ENCODE peak calls at places on chromosome 16, in seven cellular contexts. One of them, this sample, is unnamed.

GRCh38 chr16:10277597-10277996 is 95.4 kb upstream of the GRIN2A start:
- DNase-seq in small intestine: no peak
- DNase-seq in colonic mucosa: no peak
- DNase-seq in thoracic aorta: no peak
- DNase-seq in GM23338: no peak
- DNase-seq in tibial nerve: no peak
- DNase-seq in uterus: no peak
- DNase-seq in this sample: no peak

GRCh38 chr16:47732122-47732805 is 271.1 kb downstream of the PHKB start:
- DNase-seq in colonic mucosa: no peak
- DNase-seq in tibial nerve: no peak
- DNase-seq in small intestine: no peak
- DNase-seq in GM23338: peak; percentile 2
- DNase-seq in thoracic aorta: no peak
- DNase-seq in uterus: no peak
- DNase-seq in this sample: no peak

GRCh38 chr16:8866118-8866883 is 2.5 kb downstream of the CARHSP1 start:
- DNase-seq in small intestine: peak; percentile 29
- DNase-seq in tibial nerve: peak; percentile 43
- DNase-seq in colonic mucosa: peak; percentile 69
- DNase-seq in thoracic aorta: no peak
- DNase-seq in uterus: peak; percentile 59
- DNase-seq in GM23338: peak; percentile 97
- DNase-seq in this sample: no peak

GRCh38 chr16:77637939-77638338 is 84.4 kb upstream of the NUDT7 start:
- DNase-seq in GM23338: no peak
- DNase-seq in colonic mucosa: no peak
- DNase-seq in uterus: no peak
- DNase-seq in small intestine: no peak
- DNase-seq in tibial nerve: no peak
- DNase-seq in thoracic aorta: peak; percentile 5
- DNase-seq in this sample: no peak

GRCh38 chr16:46428108-46429061 is 192.8 kb downstream of the SHCBP1 start:
- DNase-seq in tibial nerve: no peak
- DNase-seq in uterus: no peak
- DNase-seq in GM23338: no peak
- DNase-seq in thoracic aorta: no peak
- DNase-seq in colonic mucosa: no peak
- DNase-seq in small intestine: no peak
- DNase-seq in this sample: peak; percentile 19

GRCh38 chr16:89392881-89393730 is 97.3 kb downstream of the ANKRD11 start:
- DNase-seq in uterus: no peak
- DNase-seq in small intestine: no peak
- DNase-seq in GM23338: peak; percentile 82
- DNase-seq in thoracic aorta: no peak
- DNase-seq in tibial nerve: no peak
- DNase-seq in colonic mucosa: no peak
- DNase-seq in this sample: no peak

GRCh38 chr16:526181-527014 is 1.1 kb upstream of the CAPN15 start:
- DNase-seq in uterus: no peak
- DNase-seq in GM23338: peak; percentile 76
- DNase-seq in small intestine: peak; percentile 70
- DNase-seq in colonic mucosa: no peak
- DNase-seq in thoracic aorta: no peak
- DNase-seq in tibial nerve: no peak
- DNase-seq in this sample: no peak

GRCh38 chr16:35686595-35686994 is 2227.2 kb downstream of the TP53TG3F start:
- DNase-seq in uterus: no peak
- DNase-seq in tibial nerve: no peak
- DNase-seq in thoracic aorta: no peak
- DNase-seq in GM23338: no peak
- DNase-seq in small intestine: no peak
- DNase-seq in colonic mucosa: no peak
- DNase-seq in this sample: no peak

GRCh38 chr16:56189990-56190902 is 1.0 kb upstream of the GNAO1 start:
- DNase-seq in GM23338: peak; percentile 57
- DNase-seq in uterus: no peak
- DNase-seq in tibial nerve: no peak
- DNase-seq in colonic mucosa: no peak
- DNase-seq in thoracic aorta: no peak
- DNase-seq in small intestine: no peak
- DNase-seq in this sample: no peak

GRCh38 chr16:27718136-27718766 is 168.3 kb downstream of the KATNIP start:
- DNase-seq in GM23338: no peak
- DNase-seq in thoracic aorta: no peak
- DNase-seq in uterus: no peak
- DNase-seq in colonic mucosa: no peak
- DNase-seq in tibial nerve: no peak
- DNase-seq in small intestine: no peak
- DNase-seq in this sample: no peak

GRCh38 chr16:6880263-6880662 is 452.4 kb upstream of the RBFOX1 start:
- DNase-seq in colonic mucosa: no peak
- DNase-seq in tibial nerve: no peak
- DNase-seq in GM23338: no peak
- DNase-seq in small intestine: no peak
- DNase-seq in uterus: no peak
- DNase-seq in thoracic aorta: no peak
- DNase-seq in this sample: no peak

GRCh38 chr16:1107731-1108130 is 11.7 kb upstream of the C1QTNF8 start:
- DNase-seq in GM23338: no peak
- DNase-seq in uterus: no peak
- DNase-seq in colonic mucosa: no peak
- DNase-seq in thoracic aorta: no peak
- DNase-seq in small intestine: no peak
- DNase-seq in tibial nerve: no peak
- DNase-seq in this sample: no peak

GRCh38 chr16:27189335-27189972 is 13.9 kb upstream of the KDM8 start:
- DNase-seq in colonic mucosa: no peak
- DNase-seq in small intestine: peak; percentile 37
- DNase-seq in GM23338: peak; percentile 20
- DNase-seq in tibial nerve: no peak
- DNase-seq in uterus: no peak
- DNase-seq in thoracic aorta: no peak
- DNase-seq in this sample: no peak

GRCh38 chr16:57807968-57808528 is 5.8 kb upstream of the KIFC3 start:
- DNase-seq in GM23338: peak; percentile 89
- DNase-seq in tibial nerve: peak; percentile 72
- DNase-seq in colonic mucosa: peak; percentile 89
- DNase-seq in small intestine: peak; percentile 91
- DNase-seq in uterus: peak; percentile 88
- DNase-seq in thoracic aorta: no peak
- DNase-seq in this sample: peak; percentile 88

GRCh38 chr16:75727221-75727620 is 931 bp upstream of the CPHXL start:
- DNase-seq in thoracic aorta: no peak
- DNase-seq in tibial nerve: no peak
- DNase-seq in uterus: no peak
- DNase-seq in small intestine: peak; percentile 98
- DNase-seq in colonic mucosa: no peak
- DNase-seq in GM23338: no peak
- DNase-seq in this sample: no peak

GRCh38 chr16:19236561-19236960 is 49.0 kb upstream of the CLEC19A start:
- DNase-seq in colonic mucosa: peak; percentile 70
- DNase-seq in thoracic aorta: no peak
- DNase-seq in GM23338: no peak
- DNase-seq in tibial nerve: no peak
- DNase-seq in uterus: no peak
- DNase-seq in small intestine: peak; percentile 95
- DNase-seq in this sample: no peak

GRCh38 chr16:5018791-5019190 is 14.9 kb downstream of the NAGPA start:
- DNase-seq in colonic mucosa: no peak
- DNase-seq in small intestine: no peak
- DNase-seq in tibial nerve: peak; percentile 18
- DNase-seq in GM23338: no peak
- DNase-seq in thoracic aorta: no peak
- DNase-seq in uterus: no peak
- DNase-seq in this sample: no peak

GRCh38 chr16:58960484-58960883 is 226.4 kb upstream of the GOT2 start:
- DNase-seq in tibial nerve: no peak
- DNase-seq in thoracic aorta: no peak
- DNase-seq in uterus: no peak
- DNase-seq in small intestine: no peak
- DNase-seq in GM23338: peak; percentile 60
- DNase-seq in colonic mucosa: no peak
- DNase-seq in this sample: no peak

GRCh38 chr16:83113317-83113716 is 486.5 kb downstream of the CDH13 start:
- DNase-seq in tibial nerve: no peak
- DNase-seq in thoracic aorta: no peak
- DNase-seq in colonic mucosa: no peak
- DNase-seq in small intestine: peak; percentile 35
- DNase-seq in GM23338: peak; percentile 66
- DNase-seq in uterus: no peak
- DNase-seq in this sample: no peak

GRCh38 chr16:59021751-59022150 is 287.6 kb upstream of the GOT2 start:
- DNase-seq in thoracic aorta: no peak
- DNase-seq in uterus: no peak
- DNase-seq in tibial nerve: no peak
- DNase-seq in GM23338: no peak
- DNase-seq in colonic mucosa: no peak
- DNase-seq in small intestine: no peak
- DNase-seq in this sample: no peak

DNA sequence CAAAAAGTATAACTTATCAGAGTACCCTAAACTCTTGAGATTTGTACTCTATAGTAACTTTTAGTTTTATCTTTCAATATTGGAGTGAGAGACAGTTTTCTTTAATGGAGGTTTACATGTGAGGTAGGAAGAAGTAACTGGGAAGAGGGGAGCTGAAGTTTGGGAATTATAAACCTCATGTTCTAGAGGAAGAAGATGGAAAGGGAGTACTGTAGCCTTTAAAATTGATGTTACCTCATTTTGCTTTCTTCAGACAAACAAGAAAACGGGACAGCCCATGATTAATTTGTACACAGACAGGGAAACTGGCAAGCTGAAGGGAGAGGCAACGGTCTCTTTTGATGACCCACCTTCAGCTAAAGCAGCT is 9.5 kb downstream of the FUS start:
- DNase-seq in small intestine: no peak
- DNase-seq in thoracic aorta: no peak
- DNase-seq in tibial nerve: no peak
- DNase-seq in uterus: no peak
- DNase-seq in GM23338: no peak
- DNase-seq in colonic mucosa: no peak
- DNase-seq in this sample: no peak
- H3K36me3 ChIP-seq in small intestine: peaks cover 70% of the 10 kb centered on the region
- H3K36me3 ChIP-seq in thoracic aorta: peaks cover 97% of the 10 kb centered on the region
- H3K36me3 ChIP-seq in tibial nerve: peaks cover 9% of the 10 kb centered on the region
- H3K36me3 ChIP-seq in uterus: no peaks in the 10 kb centered on the region
- H3K36me3 ChIP-seq in GM23338: peaks cover 99% of the 10 kb centered on the region
- H3K36me3 ChIP-seq in colonic mucosa: peaks cover 40% of the 10 kb centered on the region
- H3K36me3 ChIP-seq in this sample: peaks cover 100% of the 10 kb centered on the region

GRCh38 chr16:49483651-49484451 is 110.2 kb downstream of the C16orf78 start:
- DNase-seq in colonic mucosa: no peak
- DNase-seq in GM23338: peak; percentile 19
- DNase-seq in tibial nerve: no peak
- DNase-seq in thoracic aorta: no peak
- DNase-seq in small intestine: no peak
- DNase-seq in uterus: no peak
- DNase-seq in this sample: peak; percentile 29
- H3K4me3 ChIP-seq in colonic mucosa: peak overlapping the region; percentile 11
- H3K4me3 ChIP-seq in GM23338: peak overlapping the region; percentile 47
- H3K4me3 ChIP-seq in tibial nerve: peak overlapping the region; percentile 39
- H3K4me3 ChIP-seq in thoracic aorta: peak overlapping the region; percentile 59
- H3K4me3 ChIP-seq in small intestine: no peak overlapping the region
- H3K4me3 ChIP-seq in uterus: peak overlapping the region; percentile 27
- H3K4me3 ChIP-seq in this sample: no peak overlapping the region

GRCh38 chr16:87437327-87437726 is 45.2 kb downstream of the MAP1LC3B start:
- DNase-seq in GM23338: no peak
- DNase-seq in tibial nerve: no peak
- DNase-seq in thoracic aorta: no peak
- DNase-seq in colonic mucosa: no peak
- DNase-seq in uterus: no peak
- DNase-seq in small intestine: no peak
- DNase-seq in this sample: no peak
- H3K27ac ChIP-seq in GM23338: no peak overlapping the region
- H3K27ac ChIP-seq in tibial nerve: no peak overlapping the region
- H3K27ac ChIP-seq in thoracic aorta: no peak overlapping the region
- H3K27ac ChIP-seq in colonic mucosa: no peak overlapping the region
- H3K27ac ChIP-seq in uterus: no peak overlapping the region
- H3K27ac ChIP-seq in small intestine: no peak overlapping the region
- H3K27ac ChIP-seq in this sample: no peak overlapping the region

GRCh38 chr16:3677994-3678393 is 23.5 kb downstream of the DNASE1 start:
- DNase-seq in GM23338: no peak
- DNase-seq in small intestine: no peak
- DNase-seq in thoracic aorta: no peak
- DNase-seq in tibial nerve: no peak
- DNase-seq in uterus: no peak
- DNase-seq in colonic mucosa: no peak
- DNase-seq in this sample: no peak
- H3K36me3 ChIP-seq in GM23338: peaks cover 14% of the 10 kb centered on the region
- H3K36me3 ChIP-seq in small intestine: no peaks in the 10 kb centered on the region
- H3K36me3 ChIP-seq in thoracic aorta: peaks cover 52% of the 10 kb centered on the region
- H3K36me3 ChIP-seq in tibial nerve: no peaks in the 10 kb centered on the region
- H3K36me3 ChIP-seq in uterus: no peaks in the 10 kb centered on the region
- H3K36me3 ChIP-seq in colonic mucosa: peaks cover 3% of the 10 kb centered on the region
- H3K36me3 ChIP-seq in this sample: peaks cover 73% of the 10 kb centered on the region

This sample was measured in RWPE2.